ENCODE peak calls at places on chromosomes 13 and 19, in seven cellular contexts. U is DMS153; T is cardiac fibroblast; S is stimulated activated CD8-positive, alpha-beta memory T cell treated with anti-CD3 and anti-CD28 coated beads, Interleukin-2, amount 100 ng/mL, for 48 hours; C is substantia nigra; L is brain pericyte; X is stimulated activated effector memory CD8-positive, alpha-beta T cell treated with anti-CD3 and anti-CD28 coated beads, Interleukin-12 subunit alpha, Interleukin-12 subunit beta, amount 100 ng/mL, for 72 hours. N is an unnamed sample.
A peak's percentile ranks its signal among the peaks of the same experiment; 100 is the strongest.

GRCh38 chr13:48437381-48437780 is 24.5 kb upstream of the LPAR6 start:
- DNase-seq in U (no peak), T (peak; percentile 82), S (no peak), C (no peak), L (no peak), X (no peak), N (no peak)

GRCh38 chr19:4575267-4575793 is 15.8 kb upstream of the SEMA6B start:
- DNase-seq in U (no peak), T (peak; percentile 99), S (no peak), C (no peak), L (peak; percentile 85), X (no peak), N (peak; percentile 77)

GRCh38 chr13:73422973-73423372 is 364.2 kb downstream of the KLF5 start:
- DNase-seq in U (no peak), T (no peak), S (no peak), C (no peak), L (no peak), X (no peak), N (no peak)

GRCh38 chr13:52899206-52899605 is 50.8 kb upstream of the PCDH8 start:
- DNase-seq in U (peak; percentile 63), T (no peak), S (no peak), C (no peak), L (no peak), X (no peak), N (no peak)

GRCh38 chr19:13070425-13071140 is 32.1 kb downstream of the LYL1 start:
- DNase-seq in U (no peak), T (no peak), S (no peak), C (no peak), L (no peak), X (no peak), N (no peak)

GRCh38 chr13:51520524-51520923 is 63.7 kb upstream of the WDFY2 start:
- DNase-seq in U (no peak), T (peak; percentile 89), S (no peak), C (no peak), L (peak; percentile 43), X (no peak), N (no peak)

GRCh38 chr19:33231511-33231910 is 5.9 kb upstream of the SLC7A10 start:
- DNase-seq in U (no peak), T (peak; percentile 53), S (no peak), C (no peak), L (no peak), X (no peak), N (no peak)

GRCh38 chr13:42378383-42378780 is 106.4 kb downstream of the AKAP11 start:
- DNase-seq in U (no peak), T (no peak), S (peak; percentile 41), C (no peak), L (no peak), X (no peak), N (no peak)

GRCh38 chr19:19459707-19460251 is 54.3 kb downstream of the GATAD2A start:
- DNase-seq in U (no peak), T (peak; percentile 84), S (peak; percentile 53), C (no peak), L (no peak), X (peak; percentile 37), N (no peak)

GRCh38 chr13:48667136-48667535 is 13.4 kb downstream of the CYSLTR2 start:
- DNase-seq in U (no peak), T (no peak), S (no peak), C (no peak), L (no peak), X (no peak), N (no peak)

GRCh38 chr13:28558126-28558525 is 63.2 kb upstream of the FLT1 start:
- DNase-seq in U (no peak), T (peak; percentile 91), S (no peak), C (no peak), L (no peak), X (no peak), N (peak; percentile 89)

GRCh38 chr19:18368504-18369222 is 17.3 kb upstream of the GDF15 start:
- DNase-seq in U (no peak), T (no peak), S (no peak), C (no peak), L (no peak), X (no peak), N (no peak)